ENCODE peak calls at places on chromosomes 11 and 22, in ten cellular contexts. One of them, this sample, is unnamed.

GRCh38 chr11:1458340-1459218 is 28.0 kb downstream of the MOB2 start:
- DNase-seq in transverse colon: peak; percentile 80
- DNase-seq in Peyer's patch: peak; percentile 77
- DNase-seq in endothelial cell of umbilical vein: no peak
- DNase-seq in right lobe of liver: no peak
- DNase-seq in A549: no peak
- DNase-seq in tibial nerve: peak; percentile 67
- DNase-seq in stomach: peak; percentile 82
- DNase-seq in HepG2: no peak
- DNase-seq in IMR-90: peak; percentile 2
- DNase-seq in this sample: no peak

GRCh38 chr22:30591191-30591587 is 521 bp downstream of the PES1 start:
- DNase-seq in transverse colon: no peak
- DNase-seq in tibial nerve: no peak
- DNase-seq in stomach: no peak
- DNase-seq in IMR-90: peak; percentile 56
- DNase-seq in Peyer's patch: no peak
- DNase-seq in A549: no peak
- DNase-seq in right lobe of liver: no peak
- DNase-seq in HepG2: no peak
- DNase-seq in endothelial cell of umbilical vein: peak; percentile 44
- DNase-seq in this sample: no peak

GRCh38 chr22:22593964-22594656 is 35.0 kb upstream of the PRAME start:
- DNase-seq in tibial nerve: peak; percentile 18
- DNase-seq in A549: no peak
- DNase-seq in IMR-90: peak; percentile 53
- DNase-seq in Peyer's patch: peak; percentile 79
- DNase-seq in transverse colon: peak; percentile 38
- DNase-seq in stomach: peak; percentile 30
- DNase-seq in HepG2: peak; percentile 27
- DNase-seq in endothelial cell of umbilical vein: peak; percentile 64
- DNase-seq in right lobe of liver: peak; percentile 39
- DNase-seq in this sample: no peak

GRCh38 chr11:38971141-38971540 is 2373.1 kb upstream of the RAG2 start:
- DNase-seq in Peyer's patch: no peak
- DNase-seq in A549: no peak
- DNase-seq in right lobe of liver: no peak
- DNase-seq in IMR-90: no peak
- DNase-seq in stomach: no peak
- DNase-seq in transverse colon: no peak
- DNase-seq in tibial nerve: no peak
- DNase-seq in HepG2: no peak
- DNase-seq in endothelial cell of umbilical vein: no peak
- DNase-seq in this sample: no peak

GRCh38 chr11:19892387-19892786 is 179.8 kb downstream of the NAV2 start:
- DNase-seq in Peyer's patch: no peak
- DNase-seq in right lobe of liver: no peak
- DNase-seq in stomach: no peak
- DNase-seq in HepG2: no peak
- DNase-seq in IMR-90: no peak
- DNase-seq in A549: peak; percentile 7
- DNase-seq in transverse colon: no peak
- DNase-seq in tibial nerve: no peak
- DNase-seq in endothelial cell of umbilical vein: no peak
- DNase-seq in this sample: no peak

GRCh38 chr11:119531091-119531490 is 108.1 kb upstream of the THY1 start:
- DNase-seq in HepG2: no peak
- DNase-seq in IMR-90: no peak
- DNase-seq in endothelial cell of umbilical vein: no peak
- DNase-seq in A549: no peak
- DNase-seq in tibial nerve: no peak
- DNase-seq in transverse colon: no peak
- DNase-seq in right lobe of liver: no peak
- DNase-seq in Peyer's patch: no peak
- DNase-seq in stomach: no peak
- DNase-seq in this sample: no peak

GRCh38 chr11:58301576-58301975 is 33.5 kb upstream of the OR10W1 start:
- DNase-seq in transverse colon: no peak
- DNase-seq in stomach: no peak
- DNase-seq in IMR-90: peak; percentile 84
- DNase-seq in Peyer's patch: no peak
- DNase-seq in right lobe of liver: no peak
- DNase-seq in endothelial cell of umbilical vein: no peak
- DNase-seq in tibial nerve: no peak
- DNase-seq in HepG2: no peak
- DNase-seq in A549: no peak
- DNase-seq in this sample: no peak

GRCh38 chr11:66674964-66675602 is 2.6 kb downstream of the RBM4B start:
- DNase-seq in HepG2: no peak
- DNase-seq in A549: no peak
- DNase-seq in tibial nerve: no peak
- DNase-seq in IMR-90: no peak
- DNase-seq in Peyer's patch: no peak
- DNase-seq in endothelial cell of umbilical vein: no peak
- DNase-seq in right lobe of liver: no peak
- DNase-seq in transverse colon: no peak
- DNase-seq in stomach: no peak
- DNase-seq in this sample: no peak

GRCh38 chr11:61357233-61357893 is 4.3 kb downstream of the CYB561A3 start:
- DNase-seq in tibial nerve: no peak
- DNase-seq in transverse colon: no peak
- DNase-seq in HepG2: no peak
- DNase-seq in Peyer's patch: peak; percentile 81
- DNase-seq in right lobe of liver: no peak
- DNase-seq in endothelial cell of umbilical vein: no peak
- DNase-seq in stomach: no peak
- DNase-seq in IMR-90: no peak
- DNase-seq in A549: no peak
- DNase-seq in this sample: no peak

GRCh38 chr11:59550368-59550841 is 39.1 kb downstream of the OR4D9 start:
- DNase-seq in A549: peak; percentile 76
- DNase-seq in HepG2: peak; percentile 94
- DNase-seq in tibial nerve: peak; percentile 67
- DNase-seq in right lobe of liver: peak; percentile 84
- DNase-seq in endothelial cell of umbilical vein: peak; percentile 96
- DNase-seq in transverse colon: peak; percentile 84
- DNase-seq in Peyer's patch: peak; percentile 89
- DNase-seq in IMR-90: peak; percentile 97
- DNase-seq in stomach: peak; percentile 79
- DNase-seq in this sample: peak; percentile 94

GRCh38 chr22:24157783-24158170 is 23.5 kb upstream of the SUSD2 start:
- DNase-seq in IMR-90: no peak
- DNase-seq in transverse colon: no peak
- DNase-seq in stomach: no peak
- DNase-seq in Peyer's patch: no peak
- DNase-seq in tibial nerve: no peak
- DNase-seq in endothelial cell of umbilical vein: no peak
- DNase-seq in A549: no peak
- DNase-seq in right lobe of liver: no peak
- DNase-seq in HepG2: no peak
- DNase-seq in this sample: no peak

GRCh38 chr11:112999518-112999917 is 38.3 kb downstream of the NCAM1 start:
- DNase-seq in transverse colon: no peak
- DNase-seq in tibial nerve: no peak
- DNase-seq in stomach: no peak
- DNase-seq in Peyer's patch: no peak
- DNase-seq in A549: no peak
- DNase-seq in HepG2: no peak
- DNase-seq in right lobe of liver: no peak
- DNase-seq in endothelial cell of umbilical vein: no peak
- DNase-seq in IMR-90: no peak
- DNase-seq in this sample: no peak

GRCh38 chr22:23294221-23294620 is 113.9 kb downstream of the BCR start:
- DNase-seq in right lobe of liver: no peak
- DNase-seq in transverse colon: no peak
- DNase-seq in A549: no peak
- DNase-seq in IMR-90: no peak
- DNase-seq in HepG2: no peak
- DNase-seq in endothelial cell of umbilical vein: no peak
- DNase-seq in Peyer's patch: no peak
- DNase-seq in stomach: no peak
- DNase-seq in tibial nerve: no peak
- DNase-seq in this sample: no peak

GRCh38 chr22:44994399-44995281 is 15.2 kb downstream of the PHF21B start:
- DNase-seq in right lobe of liver: no peak
- DNase-seq in IMR-90: no peak
- DNase-seq in tibial nerve: no peak
- DNase-seq in transverse colon: no peak
- DNase-seq in endothelial cell of umbilical vein: no peak
- DNase-seq in A549: no peak
- DNase-seq in HepG2: no peak
- DNase-seq in stomach: no peak
- DNase-seq in Peyer's patch: no peak
- DNase-seq in this sample: no peak

GRCh38 chr22:39622881-39623367 is 52.4 kb downstream of the CACNA1I start:
- DNase-seq in A549: peak; percentile 18
- DNase-seq in HepG2: peak; percentile 16
- DNase-seq in IMR-90: peak; percentile 9
- DNase-seq in endothelial cell of umbilical vein: peak; percentile 28
- DNase-seq in Peyer's patch: peak; percentile 85
- DNase-seq in stomach: peak; percentile 69
- DNase-seq in transverse colon: peak; percentile 71
- DNase-seq in right lobe of liver: peak; percentile 62
- DNase-seq in tibial nerve: peak; percentile 29
- DNase-seq in this sample: no peak

GRCh38 chr22:21593406-21594232 is 26.1 kb downstream of the UBE2L3 start:
- DNase-seq in endothelial cell of umbilical vein: no peak
- DNase-seq in A549: peak; percentile 41
- DNase-seq in stomach: peak; percentile 38
- DNase-seq in IMR-90: no peak
- DNase-seq in transverse colon: no peak
- DNase-seq in tibial nerve: no peak
- DNase-seq in HepG2: peak; percentile 35
- DNase-seq in Peyer's patch: no peak
- DNase-seq in right lobe of liver: no peak
- DNase-seq in this sample: no peak

GRCh38 chr11:7197469-7197868 is 54.2 kb upstream of the SYT9 start:
- DNase-seq in A549: no peak
- DNase-seq in Peyer's patch: no peak
- DNase-seq in tibial nerve: no peak
- DNase-seq in IMR-90: no peak
- DNase-seq in endothelial cell of umbilical vein: no peak
- DNase-seq in transverse colon: no peak
- DNase-seq in HepG2: no peak
- DNase-seq in right lobe of liver: no peak
- DNase-seq in stomach: no peak
- DNase-seq in this sample: no peak

GRCh38 chr11:117546431-117547160 is 218.9 kb downstream of the CEP164 start:
- DNase-seq in endothelial cell of umbilical vein: no peak
- DNase-seq in right lobe of liver: no peak
- DNase-seq in HepG2: no peak
- DNase-seq in tibial nerve: no peak
- DNase-seq in transverse colon: no peak
- DNase-seq in IMR-90: no peak
- DNase-seq in A549: no peak
- DNase-seq in Peyer's patch: no peak
- DNase-seq in stomach: no peak
- DNase-seq in this sample: no peak

GRCh38 chr11:128522063-128522942 is 65.1 kb downstream of the ETS1 start:
- DNase-seq in Peyer's patch: peak; percentile 97
- DNase-seq in endothelial cell of umbilical vein: peak; percentile 97
- DNase-seq in stomach: peak; percentile 96
- DNase-seq in right lobe of liver: peak; percentile 97
- DNase-seq in IMR-90: peak; percentile 100
- DNase-seq in tibial nerve: peak; percentile 87
- DNase-seq in A549: peak; percentile 62
- DNase-seq in transverse colon: peak; percentile 96
- DNase-seq in HepG2: peak; percentile 39
- DNase-seq in this sample: peak; percentile 90
- TF ChIP-seq POLR2A in Peyer's patch: peak; percentile 67
- TF ChIP-seq POLR2A in endothelial cell of umbilical vein: peak; percentile 69
- TF ChIP-seq POLR2A in stomach: peak; percentile 67
- TF ChIP-seq POLR2A in right lobe of liver: peak; percentile 94
- TF ChIP-seq POLR2A in IMR-90: peak; percentile 96
- TF ChIP-seq POLR2A in tibial nerve: peak; percentile 90
- TF ChIP-seq POLR2A in A549: peak; percentile 91
- TF ChIP-seq POLR2A in transverse colon: peak; percentile 93
- TF ChIP-seq POLR2A in HepG2: peak; percentile 61
- TF ChIP-seq POLR2A in this sample: peak; percentile 68

GRCh38 chr11:16296243-16296642 is 60.1 kb downstream of the SOX6 start:
- DNase-seq in right lobe of liver: no peak
- DNase-seq in A549: no peak
- DNase-seq in endothelial cell of umbilical vein: no peak
- DNase-seq in IMR-90: no peak
- DNase-seq in tibial nerve: no peak
- DNase-seq in stomach: no peak
- DNase-seq in Peyer's patch: no peak
- DNase-seq in transverse colon: no peak
- DNase-seq in HepG2: no peak
- DNase-seq in this sample: no peak
- TF ChIP-seq CTCF in right lobe of liver: no peak
- TF ChIP-seq CTCF in A549: no peak
- TF ChIP-seq CTCF in endothelial cell of umbilical vein: no peak
- TF ChIP-seq CTCF in IMR-90: no peak
- TF ChIP-seq CTCF in tibial nerve: no peak
- TF ChIP-seq CTCF in stomach: no peak
- TF ChIP-seq CTCF in Peyer's patch: no peak
- TF ChIP-seq CTCF in transverse colon: no peak
- TF ChIP-seq CTCF in HepG2: no peak
- TF ChIP-seq CTCF in this sample: no peak

DNA sequence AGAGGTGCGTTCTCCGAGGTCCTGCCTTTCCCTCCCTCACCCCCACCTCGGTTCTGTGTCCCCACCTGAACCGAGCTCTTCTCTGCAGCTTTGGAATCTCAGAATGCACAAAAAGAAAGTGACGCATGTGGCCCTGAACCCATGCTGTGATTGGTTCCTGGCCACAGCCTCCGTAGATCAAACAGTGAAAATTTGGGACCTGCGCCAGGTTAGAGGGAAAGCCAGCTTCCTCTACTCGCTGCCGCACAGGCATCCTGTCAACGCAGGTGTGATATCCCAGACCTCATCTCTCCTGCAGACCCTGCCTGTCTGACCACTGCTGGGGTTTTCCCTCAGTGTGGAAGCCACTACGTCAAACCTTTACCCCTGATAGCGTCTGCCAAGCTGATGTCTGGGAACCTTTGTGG is 13.9 kb downstream of the ACP2 start:
- DNase-seq in right lobe of liver: peak; percentile 75
- DNase-seq in A549: no peak
- DNase-seq in Peyer's patch: peak; percentile 54
- DNase-seq in tibial nerve: no peak
- DNase-seq in transverse colon: peak; percentile 65
- DNase-seq in endothelial cell of umbilical vein: no peak
- DNase-seq in HepG2: no peak
- DNase-seq in stomach: peak; percentile 86
- DNase-seq in IMR-90: peak; percentile 13
- DNase-seq in this sample: no peak
- H3K4me3 ChIP-seq in right lobe of liver: peak overlapping the region; percentile 35
- H3K4me3 ChIP-seq in A549: peak overlapping the region; percentile 21
- H3K4me3 ChIP-seq in Peyer's patch: no peak overlapping the region
- H3K4me3 ChIP-seq in tibial nerve: no peak overlapping the region
- H3K4me3 ChIP-seq in transverse colon: no peak overlapping the region
- H3K4me3 ChIP-seq in endothelial cell of umbilical vein: no peak overlapping the region
- H3K4me3 ChIP-seq in HepG2: no peak overlapping the region
- H3K4me3 ChIP-seq in stomach: peak overlapping the region; percentile 42
- H3K4me3 ChIP-seq in IMR-90: no peak overlapping the region
- H3K4me3 ChIP-seq in this sample: no peak overlapping the region

DNA sequence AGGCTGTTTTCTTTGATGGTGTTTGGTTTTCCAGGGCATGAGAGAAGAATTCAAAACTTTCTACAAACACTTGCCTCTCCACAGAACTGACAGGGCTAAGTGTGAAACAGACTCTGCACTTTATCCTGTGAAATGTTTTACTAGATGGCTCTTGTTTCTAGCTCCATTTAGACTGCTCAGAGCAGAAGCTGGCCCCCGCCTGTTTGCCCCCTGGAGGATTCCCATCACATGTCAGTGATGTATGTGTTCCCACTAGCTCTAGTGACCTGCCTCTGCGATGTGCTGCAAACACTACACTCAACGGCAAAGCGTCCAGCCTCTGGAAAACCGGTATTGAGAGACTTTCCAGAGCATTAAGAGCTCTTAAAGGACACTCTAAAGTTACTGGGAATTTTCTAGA is 41.4 kb upstream of the PCF11 start:
- DNase-seq in IMR-90: no peak
- DNase-seq in tibial nerve: no peak
- DNase-seq in A549: no peak
- DNase-seq in right lobe of liver: no peak
- DNase-seq in endothelial cell of umbilical vein: no peak
- DNase-seq in transverse colon: peak; percentile 12
- DNase-seq in stomach: no peak
- DNase-seq in HepG2: peak; percentile 66
- DNase-seq in Peyer's patch: no peak
- DNase-seq in this sample: no peak
- TF ChIP-seq POLR2A in IMR-90: no peak
- TF ChIP-seq POLR2A in tibial nerve: no peak
- TF ChIP-seq POLR2A in A549: no peak
- TF ChIP-seq POLR2A in right lobe of liver: no peak
- TF ChIP-seq POLR2A in endothelial cell of umbilical vein: no peak
- TF ChIP-seq POLR2A in transverse colon: no peak
- TF ChIP-seq POLR2A in stomach: no peak
- TF ChIP-seq POLR2A in HepG2: no peak
- TF ChIP-seq POLR2A in Peyer's patch: no peak
- TF ChIP-seq POLR2A in this sample: no peak

This sample was measured in lower leg skin.